ENCODE peak calls at places on chromosome 18, in seven cellular contexts. C, Q, U, F, A, Z and M are unnamed samples.

GRCh38 chr18:13374468-13375301 is 156.1 kb downstream of the LDLRAD4 start:
- DNase-seq in C (no peak), Q (peak), U (no peak), F (peak), A (peak), Z (no peak), M (no peak)

GRCh38 chr18:79634186-79634585 is 45.4 kb upstream of the CTDP1 start:
- DNase-seq in C (no peak), Q (no peak), U (no peak), F (no peak), A (no peak), Z (no peak), M (no peak)

GRCh38 chr18:50218432-50219197 is 23.7 kb upstream of the MYO5B start:
- DNase-seq in C (peak), Q (no peak), U (no peak), F (peak), A (no peak), Z (peak), M (no peak)

GRCh38 chr18:25425030-25425429 is 73.1 kb upstream of the ZNF521 start:
- DNase-seq in C (no peak), Q (no peak), U (no peak), F (peak), A (no peak), Z (no peak), M (no peak)

GRCh38 chr18:76859474-76860339 is 37.4 kb downstream of the ZNF236 start:
- DNase-seq in C (no peak), Q (no peak), U (no peak), F (no peak), A (no peak), Z (no peak), M (no peak)

GRCh38 chr18:79248495-79249078 is 147.1 kb upstream of the NFATC1 start:
- DNase-seq in C (no peak), Q (no peak), U (no peak), F (peak), A (no peak), Z (no peak), M (no peak)

GRCh38 chr18:2430191-2430590 is 141.1 kb downstream of the METTL4 start:
- DNase-seq in C (no peak), Q (no peak), U (no peak), F (no peak), A (no peak), Z (no peak), M (no peak)

GRCh38 chr18:78768221-78768620 is 211.4 kb upstream of the SALL3 start:
- DNase-seq in C (no peak), Q (no peak), U (no peak), F (no peak), A (no peak), Z (no peak), M (no peak)